ENCODE peak calls at places on chromosome 6, in four cellular contexts. S, Y, W and F are unnamed samples.

GRCh38 chr6:27668442-27669275 is 195.8 kb upstream of the ZNF184 start:
- DNase-seq in S (peak), Y (peak), W (no peak), F (peak)

GRCh38 chr6:155408231-155408630 is 47.4 kb downstream of the NOX3 start:
- DNase-seq in S (no peak), Y (no peak), W (no peak), F (no peak)

GRCh38 chr6:45619211-45619760 is 241.6 kb upstream of the SUPT3H start:
- DNase-seq in S (no peak), Y (no peak), W (no peak), F (no peak)

GRCh38 chr6:155442562-155442961 is 13.1 kb downstream of the NOX3 start:
- DNase-seq in S (no peak), Y (peak), W (no peak), F (no peak)

GRCh38 chr6:69705954-69706353 is 90.9 kb downstream of the LMBRD1 start:
- DNase-seq in S (no peak), Y (no peak), W (no peak), F (no peak)

GRCh38 chr6:18025591-18025990 is 38.2 kb upstream of the KIF13A start:
- DNase-seq in S (no peak), Y (no peak), W (no peak), F (no peak)

GRCh38 chr6:6003334-6004146 is 3.2 kb downstream of the NRN1 start:
- DNase-seq in S (no peak), Y (peak), W (no peak), F (peak)

GRCh38 chr6:135837735-135838449 is 13.6 kb upstream of the PDE7B start:
- DNase-seq in S (no peak), Y (no peak), W (no peak), F (no peak)

GRCh38 chr6:13762648-13763441 is 51.2 kb upstream of the RANBP9 start:
- DNase-seq in S (no peak), Y (no peak), W (peak), F (no peak)

GRCh38 chr6:117483645-117484016 is 1.2 kb downstream of the DCBLD1 start:
- DNase-seq in S (no peak), Y (no peak), W (no peak), F (no peak)

GRCh38 chr6:4791174-4791573 is 15.0 kb downstream of the CDYL start:
- DNase-seq in S (no peak), Y (no peak), W (no peak), F (no peak)

GRCh38 chr6:25499851-25500250 is 152.2 kb upstream of the SCGN start:
- DNase-seq in S (no peak), Y (no peak), W (no peak), F (no peak)

GRCh38 chr6:113763883-113764282 is 93.3 kb upstream of the MARCKS start:
- DNase-seq in S (no peak), Y (no peak), W (peak), F (no peak)

GRCh38 chr6:48032156-48032555 is 78.8 kb downstream of the PTCHD4 start:
- DNase-seq in S (no peak), Y (no peak), W (no peak), F (no peak)
- TF ChIP-seq USF1 in S (no peak), Y (no peak), W (no peak), F (no peak)

DNA sequence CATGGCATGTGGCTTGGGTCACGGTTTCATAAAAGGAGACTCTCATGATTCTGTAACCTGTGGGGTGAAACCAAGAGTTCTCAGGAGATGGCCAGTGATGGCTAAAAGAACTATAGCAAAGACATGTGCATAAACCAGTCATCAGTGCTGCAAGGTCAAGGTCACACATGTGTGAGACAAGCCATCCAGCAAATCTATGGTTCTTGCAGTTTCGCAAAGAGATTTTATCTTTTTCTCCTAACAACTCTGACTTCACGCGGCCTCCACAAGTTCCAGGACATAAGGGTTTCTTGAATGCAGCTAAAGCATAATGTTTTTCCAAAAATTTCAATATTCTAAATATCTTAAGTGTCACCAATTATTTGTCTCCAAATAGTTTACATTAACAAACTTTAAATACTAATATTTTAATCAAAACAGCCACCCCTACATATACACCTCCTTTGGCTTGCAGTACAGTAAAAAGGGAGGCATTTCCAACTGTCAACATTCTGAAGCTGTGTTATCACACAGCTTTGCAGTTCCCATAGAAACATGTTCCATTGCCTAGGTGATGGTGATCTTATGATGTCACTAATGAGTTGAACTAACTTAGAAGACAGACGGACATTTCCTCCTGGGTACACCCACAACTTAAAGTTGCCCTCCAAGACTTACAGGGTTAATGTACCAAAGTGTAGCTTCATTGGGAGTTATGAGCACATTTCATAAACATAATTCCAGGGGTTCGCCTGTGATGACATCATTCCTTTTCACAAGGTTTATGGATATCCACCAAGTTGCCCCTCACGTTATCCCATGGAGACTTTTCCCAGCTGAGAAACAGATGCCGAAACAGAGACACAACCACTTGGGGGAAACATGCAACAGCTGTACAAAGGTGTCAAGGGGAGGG is 250.9 kb upstream of the PDE10A start:
- DNase-seq in S (no peak), Y (no peak), W (no peak), F (no peak)
- TF ChIP-seq USF1 in S (no peak), Y (no peak), W (no peak), F (no peak)

GRCh38 chr6:166949533-166950442 is 6.6 kb downstream of the RNASET2 start:
- DNase-seq in S (no peak), Y (no peak), W (no peak), F (peak)
- TF ChIP-seq USF1 in S (no peak), Y (no peak), W (no peak), F (no peak)

GRCh38 chr6:28839443-28840120 is 84.2 kb downstream of the TRIM27 start:
- DNase-seq in S (no peak), Y (no peak), W (no peak), F (no peak)

GRCh38 chr6:28838289-28838633 is 85.5 kb downstream of the TRIM27 start:
- DNase-seq in S (peak), Y (no peak), W (peak), F (peak)

GRCh38 chr6:28838634-28839442 is 84.9 kb downstream of the TRIM27 start:
- DNase-seq in S (peak), Y (peak), W (peak), F (peak)

GRCh38 chr6:28841290-28841689 is 82.5 kb downstream of the TRIM27 start:
- DNase-seq in S (no peak), Y (no peak), W (no peak), F (peak)
- TF ChIP-seq USF1 in S (no peak), Y (no peak), W (no peak), F (no peak)

GRCh38 chr6:55141611-55142010 is 32.7 kb upstream of the HCRTR2 start:
- DNase-seq in S (no peak), Y (no peak), W (no peak), F (no peak)
- TF ChIP-seq USF1 in S (no peak), Y (no peak), W (no peak), F (no peak)

DNA sequence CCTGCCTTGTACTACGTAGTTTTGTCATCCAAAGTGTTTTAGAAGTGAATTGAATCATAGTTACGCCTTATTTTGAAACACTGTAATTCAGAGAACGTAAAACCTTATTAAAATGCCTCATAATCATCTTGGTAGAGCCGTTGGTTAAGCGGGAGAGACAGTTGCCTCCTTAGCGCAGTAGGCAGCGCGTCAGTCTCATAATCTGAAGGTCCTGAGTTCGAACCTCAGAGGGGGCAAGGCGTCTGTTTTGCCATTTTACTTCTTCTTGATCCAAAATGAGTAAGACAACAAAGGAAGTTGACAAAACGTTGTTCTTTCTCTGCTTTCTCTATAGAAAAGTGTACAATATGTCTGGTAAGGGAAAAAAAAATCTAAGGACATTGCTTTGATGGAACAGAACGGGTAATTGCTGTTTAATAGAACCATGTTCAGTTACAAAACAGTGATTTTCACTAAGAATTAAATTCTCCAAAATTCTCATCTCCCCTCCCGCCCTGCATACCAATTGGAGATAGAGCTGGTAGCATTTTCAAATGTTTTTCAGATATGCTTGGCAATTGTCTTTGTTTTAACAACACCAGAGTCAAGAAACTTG is 20.7 kb upstream of the TRIM27 start:
- DNase-seq in S (peak), Y (peak), W (peak), F (peak)
- TF ChIP-seq USF1 in S (no peak), Y (no peak), W (no peak), F (no peak)

DNA sequence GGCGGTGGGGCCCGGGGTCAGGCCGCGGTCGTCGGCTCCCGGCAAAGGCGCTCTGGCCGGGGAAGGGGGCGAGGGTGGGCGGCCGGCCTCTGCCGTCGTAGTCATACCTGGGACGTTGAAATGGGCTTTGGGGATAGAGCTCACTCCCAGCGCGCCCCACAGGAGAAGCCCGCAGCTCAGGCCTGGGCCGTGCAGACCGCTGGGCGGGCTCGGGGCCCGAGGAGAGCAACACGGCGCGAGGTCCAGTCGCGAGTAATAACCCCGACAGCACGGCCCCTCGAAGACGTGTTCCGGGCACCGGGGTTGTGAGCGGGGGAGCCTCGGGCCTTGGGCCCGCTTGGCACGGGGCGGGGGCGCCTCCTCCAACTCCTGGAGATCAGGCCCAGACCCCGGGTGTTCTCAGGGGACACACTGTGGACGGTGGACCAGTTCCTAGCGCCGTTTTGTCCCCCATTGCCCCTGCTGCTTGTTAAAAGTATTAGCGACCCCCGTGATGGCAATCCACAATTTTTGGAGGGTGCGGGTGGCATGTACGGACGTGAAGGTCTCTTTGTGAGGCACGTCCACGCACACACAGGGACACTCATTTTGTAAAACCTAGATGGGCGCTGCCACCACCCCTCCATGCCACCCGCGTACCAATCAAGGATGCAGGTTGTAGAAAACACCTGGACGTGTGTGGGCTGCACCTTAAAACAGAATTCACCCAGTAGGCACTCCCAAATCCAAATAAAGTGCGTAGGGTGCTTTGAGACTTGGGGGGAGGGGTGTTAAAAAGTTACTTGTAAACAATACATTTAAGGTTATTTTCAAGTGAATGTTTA is 11.0 kb downstream of the FOXC1 start:
- DNase-seq in S (no peak), Y (no peak), W (no peak), F (no peak)
- TF ChIP-seq USF1 in S (no peak), Y (no peak), W (no peak), F (no peak)

GRCh38 chr6:125596020-125596419 is 153.4 kb upstream of the HEY2 start:
- DNase-seq in S (no peak), Y (no peak), W (no peak), F (no peak)
- TF ChIP-seq USF1 in S (no peak), Y (no peak), W (no peak), F (no peak)

GRCh38 chr6:158627168-158627939 is 17.2 kb downstream of the DYNLT1 start:
- DNase-seq in S (no peak), Y (no peak), W (no peak), F (no peak)

GRCh38 chr6:158627940-158628211 is 16.7 kb downstream of the DYNLT1 start:
- DNase-seq in S (no peak), Y (no peak), W (no peak), F (no peak)

GRCh38 chr6:158630944-158631616 is 13.5 kb downstream of the DYNLT1 start:
- DNase-seq in S (no peak), Y (no peak), W (no peak), F (no peak)

GRCh38 chr6:158628542-158628941 is 16.0 kb downstream of the DYNLT1 start:
- DNase-seq in S (no peak), Y (no peak), W (no peak), F (no peak)

GRCh38 chr6:158629376-158630221 is 14.9 kb downstream of the DYNLT1 start:
- DNase-seq in S (no peak), Y (no peak), W (no peak), F (peak)
- TF ChIP-seq USF1 in S (no peak), Y (no peak), W (no peak), F (no peak)

DNA sequence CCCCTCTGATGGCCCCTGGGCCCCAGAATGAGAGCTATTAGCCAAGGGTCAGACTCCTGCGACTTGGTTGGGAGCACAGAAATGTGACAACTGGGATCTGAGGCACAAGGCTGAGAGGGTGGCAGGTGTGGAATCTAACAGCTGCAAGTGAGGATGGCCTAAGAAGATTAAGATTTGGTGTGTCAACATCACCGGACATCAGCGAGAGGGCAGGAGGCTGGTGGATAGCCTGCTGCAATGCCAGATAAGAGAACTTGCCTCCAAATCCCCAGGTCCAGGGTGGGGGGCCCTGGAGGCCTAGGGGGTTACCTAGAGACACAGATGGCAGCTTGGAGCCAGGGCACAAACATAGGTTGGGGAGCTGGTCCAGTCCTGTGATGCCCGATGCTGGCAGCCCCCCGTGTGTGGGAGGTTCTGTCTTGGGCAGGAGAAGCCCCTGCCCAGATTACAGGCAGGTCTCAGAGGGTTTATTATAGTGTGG is 155.8 kb downstream of the GRM4 start:
- DNase-seq in S (no peak), Y (peak), W (no peak), F (no peak)
- TF ChIP-seq USF1 in S (no peak), Y (no peak), W (no peak), F (no peak)